ENCODE peak calls at places on chromosomes 2 and 18, in four cellular contexts. K, N, X and U are unnamed samples.

GRCh38 chr2:104755026-104755856 is 98.7 kb upstream of the POU3F3 start:
- DNase-seq in K (no peak), N (no peak), X (no peak), U (no peak)

GRCh38 chr18:67518566-67518965 is 2.0 kb upstream of the DSEL start:
- DNase-seq in K (no peak), N (no peak), X (no peak), U (no peak)

GRCh38 chr18:76992226-76993084 is 140.1 kb downstream of the MBP start:
- DNase-seq in K (no peak), N (no peak), X (no peak), U (no peak)

GRCh38 chr2:54680397-54681032 is 42.9 kb upstream of the EML6 start:
- DNase-seq in K (no peak), N (no peak), X (no peak), U (no peak)

GRCh38 chr2:125959047-125959446 is 696.9 kb upstream of the GYPC start:
- DNase-seq in K (no peak), N (no peak), X (no peak), U (no peak)

GRCh38 chr2:211837706-211838105 is 700.9 kb downstream of the ERBB4 start:
- DNase-seq in K (no peak), N (no peak), X (no peak), U (no peak)

GRCh38 chr2:144547512-144547911 is 27.6 kb upstream of the ZEB2 start:
- DNase-seq in K (no peak), N (no peak), X (no peak), U (no peak)

GRCh38 chr18:55452123-55452611 is 135.8 kb downstream of the TCF4 start:
- DNase-seq in K (no peak), N (no peak), X (peak; percentile 43), U (no peak)

GRCh38 chr2:217943379-217944321 is 59.1 kb downstream of the TNS1 start:
- DNase-seq in K (peak; percentile 79), N (no peak), X (peak; percentile 69), U (peak; percentile 87)

GRCh38 chr2:102436284-102436683 is 13.3 kb downstream of the IL18RAP start:
- DNase-seq in K (no peak), N (no peak), X (peak; percentile 49), U (no peak)

GRCh38 chr2:134453973-134454372 is 200.1 kb downstream of the MGAT5 start:
- DNase-seq in K (no peak), N (no peak), X (no peak), U (no peak)

GRCh38 chr2:134453476-134453875 is 199.6 kb downstream of the MGAT5 start:
- DNase-seq in K (no peak), N (no peak), X (no peak), U (no peak)

GRCh38 chr2:134450114-134450513 is 196.2 kb downstream of the MGAT5 start:
- DNase-seq in K (no peak), N (no peak), X (no peak), U (no peak)

GRCh38 chr2:134451347-134451630 is 197.4 kb downstream of the MGAT5 start:
- DNase-seq in K (no peak), N (no peak), X (no peak), U (no peak)

GRCh38 chr2:134452042-134452733 is 198.3 kb downstream of the MGAT5 start:
- DNase-seq in K (no peak), N (no peak), X (no peak), U (no peak)
- TF ChIP-seq CTCF in K (no peak), N (no peak), X (no peak), U (no peak)

GRCh38 chr2:191018663-191019119 is 4.7 kb upstream of the STAT1 start:
- DNase-seq in K (no peak), N (no peak), X (no peak), U (no peak)

GRCh38 chr2:191020742-191021381 is 6.9 kb upstream of the STAT1 start:
- DNase-seq in K (no peak), N (peak; percentile 82), X (peak; percentile 93), U (no peak)

GRCh38 chr2:191018048-191018447 is 4.1 kb upstream of the STAT1 start:
- DNase-seq in K (no peak), N (no peak), X (no peak), U (no peak)

GRCh38 chr2:191023235-191023679 is 9.3 kb upstream of the STAT1 start:
- DNase-seq in K (no peak), N (no peak), X (no peak), U (no peak)

GRCh38 chr2:191020221-191020741 is 6.3 kb upstream of the STAT1 start:
- DNase-seq in K (peak; percentile 94), N (peak; percentile 88), X (peak; percentile 97), U (peak; percentile 94)
- TF ChIP-seq CTCF in K (no peak), N (no peak), X (no peak), U (no peak)

GRCh38 chr2:238875161-238875530 is 27.3 kb downstream of the TWIST2 start:
- DNase-seq in K (no peak), N (no peak), X (peak; percentile 40), U (no peak)
- TF ChIP-seq CTCF in K (no peak), N (peak; percentile 52), X (peak; percentile 28), U (peak; percentile 16)

GRCh38 chr2:232488097-232488711 is 570 bp upstream of the ECEL1 start:
- DNase-seq in K (peak; percentile 40), N (no peak), X (no peak), U (no peak)
- TF ChIP-seq CTCF in K (no peak), N (no peak), X (no peak), U (peak; percentile 13)

GRCh38 chr18:34595673-34596072 is 114.4 kb upstream of the DTNA start:
- DNase-seq in K (no peak), N (no peak), X (peak; percentile 38), U (peak; percentile 9)
- TF ChIP-seq CTCF in K (no peak), N (peak; percentile 30), X (peak; percentile 33), U (peak; percentile 16)

DNA sequence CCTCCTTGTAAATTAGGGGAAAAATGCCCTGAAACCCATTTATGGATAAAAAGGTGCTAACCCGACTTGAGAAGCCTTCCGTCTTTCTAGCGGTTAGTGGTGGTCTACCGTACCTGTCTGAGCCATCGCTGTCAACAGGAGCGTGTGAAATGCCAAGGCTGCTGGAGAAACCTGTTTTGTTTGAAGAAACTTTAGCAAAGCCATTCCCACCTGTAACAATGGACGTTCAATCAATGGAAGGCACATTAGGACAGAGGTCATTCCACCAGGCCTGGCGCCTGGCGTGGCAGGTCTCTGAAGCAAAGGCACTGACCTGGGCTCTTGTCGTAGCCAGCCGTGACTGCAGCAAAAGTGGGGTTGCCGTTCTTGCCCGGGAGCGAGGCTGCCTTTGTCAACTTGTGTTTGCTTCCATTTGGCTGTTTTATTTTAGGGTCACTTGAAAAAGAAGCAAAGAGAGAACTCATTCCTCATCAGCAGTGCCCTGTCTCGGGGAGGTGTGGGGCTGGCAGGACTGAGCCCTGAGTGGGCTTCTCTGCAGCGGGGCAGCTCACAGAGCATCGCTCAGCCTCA is 47.2 kb downstream of the ZAP70 start:
- DNase-seq in K (no peak), N (no peak), X (no peak), U (no peak)
- TF ChIP-seq CTCF in K (no peak), N (no peak), X (no peak), U (no peak)

GRCh38 chr2:212873256-212873655 is 278.2 kb downstream of the IKZF2 start:
- DNase-seq in K (no peak), N (no peak), X (no peak), U (no peak)

GRCh38 chr2:212871597-212871996 is 279.8 kb downstream of the IKZF2 start:
- DNase-seq in K (no peak), N (no peak), X (no peak), U (no peak)
- TF ChIP-seq CTCF in K (no peak), N (no peak), X (no peak), U (no peak)